ENCODE peak calls at places on chromosome 17, in five cellular contexts. Y is Caki2; R is sigmoid colon; S is activated naive CD8-positive, alpha-beta T cell treated with anti-CD3 and anti-CD28 coated beads, Interleukin-2, amount 50 U/mL, for 16 hours; K is NCI-H187 treated with DMSO at 0.1 percent for 48 hours. J is an unnamed sample.

GRCh38 chr17:71114911-71115668 is 945.8 kb downstream of the KCNJ2 start:
- DNase-seq in Y (no peak), K (no peak), R (no peak), S (no peak), J (peak; percentile 20)

GRCh38 chr17:39098474-39099090 is 52.9 kb downstream of the PLXDC1 start:
- DNase-seq in S (no peak), R (no peak), Y (no peak), K (no peak), J (no peak)

GRCh38 chr17:17139972-17140589 is 66.1 kb downstream of the PLD6 start:
- DNase-seq in K (no peak), S (no peak), R (no peak), Y (no peak), J (no peak)

GRCh38 chr17:38430822-38431221 is 2.6 kb downstream of the ARHGAP23 start:
- DNase-seq in S (no peak), K (no peak), R (no peak), Y (no peak), J (no peak)

GRCh38 chr17:72931635-72932034 is 160.9 kb downstream of the SLC39A11 start:
- DNase-seq in S (no peak), R (no peak), Y (peak; percentile 73), K (no peak), J (no peak)

GRCh38 chr17:35214631-35215273 is 20.6 kb upstream of the SLC35G3 start:
- DNase-seq in R (no peak), K (no peak), S (no peak), Y (no peak), J (no peak)

GRCh38 chr17:74356640-74357465 is 4.8 kb downstream of the BTBD17 start:
- DNase-seq in R (no peak), S (no peak), Y (no peak), K (no peak), J (no peak)

GRCh38 chr17:304461-304860 is 48.1 kb downstream of the RPH3AL start:
- DNase-seq in R (no peak), Y (no peak), K (no peak), S (no peak), J (no peak)

GRCh38 chr17:45098081-45098868 is 34.0 kb downstream of the PLCD3 start:
- DNase-seq in K (no peak), Y (no peak), R (no peak), S (no peak), J (no peak)

GRCh38 chr17:60256174-60256573 is 106.4 kb downstream of the CA4 start:
- DNase-seq in Y (no peak), R (no peak), S (no peak), K (no peak), J (no peak)

GRCh38 chr17:32523017-32523680 is 36.4 kb downstream of the CDK5R1 start:
- DNase-seq in K (no peak), S (peak; percentile 21), Y (no peak), R (peak; percentile 30), J (no peak)

GRCh38 chr17:81031571-81032550 is 3.1 kb upstream of the BAIAP2 start:
- DNase-seq in R (peak; percentile 62), K (no peak), Y (no peak), S (no peak), J (no peak)

GRCh38 chr17:50331085-50331791 is 14.7 kb upstream of the XYLT2 start:
- DNase-seq in K (no peak), S (no peak), Y (no peak), R (no peak), J (no peak)

GRCh38 chr17:48619821-48620496 is 4.9 kb upstream of the HOXB8 start:
- DNase-seq in R (no peak), Y (no peak), S (no peak), K (no peak), J (no peak)

GRCh38 chr17:36705651-36706436 is 104.5 kb downstream of the MRM1 start:
- DNase-seq in R (no peak), K (no peak), S (no peak), Y (peak; percentile 49), J (peak; percentile 79)

GRCh38 chr17:55177159-55177913 is 87.4 kb upstream of the HLF start:
- DNase-seq in Y (no peak), K (no peak), R (no peak), S (no peak), J (no peak)

GRCh38 chr17:17723354-17724261 is 42.4 kb downstream of the RAI1 start:
- DNase-seq in R (no peak), Y (no peak), K (no peak), S (no peak), J (peak; percentile 71)

GRCh38 chr17:77416096-77416713 is 275.4 kb downstream of the SEC14L1 start:
- DNase-seq in S (no peak), R (no peak), Y (no peak), K (no peak), J (no peak)

GRCh38 chr17:67999291-67999911 is 3.1 kb upstream of the C17orf58 start:
- DNase-seq in R (no peak), K (no peak), S (no peak), Y (no peak), J (no peak)